ENCODE peak calls at places on chromosomes 2 and 18, in ten cellular contexts. One of them, this sample, is unnamed.

GRCh38 chr2:238847841-238848565 is at the start of gene TWIST2:
- DNase-seq in breast epithelium: no peak
- DNase-seq in AG04450: peak
- DNase-seq in CD14-positive monocyte: no peak
- DNase-seq in neural progenitor cell: peak
- DNase-seq in WERI-Rb-1: no peak
- DNase-seq in PC-3: peak
- DNase-seq in cardiac fibroblast: peak
- DNase-seq in MCF 10A: peak
- DNase-seq in body of pancreas: peak
- DNase-seq in this sample: no peak

GRCh38 chr2:68889500-68889899 is 18.3 kb upstream of the BMP10 start:
- DNase-seq in cardiac fibroblast: peak
- DNase-seq in body of pancreas: no peak
- DNase-seq in MCF 10A: no peak
- DNase-seq in PC-3: no peak
- DNase-seq in WERI-Rb-1: no peak
- DNase-seq in breast epithelium: no peak
- DNase-seq in AG04450: no peak
- DNase-seq in CD14-positive monocyte: no peak
- DNase-seq in neural progenitor cell: no peak
- DNase-seq in this sample: no peak

GRCh38 chr2:857937-858336 is 92.7 kb upstream of the SNTG2 start:
- DNase-seq in body of pancreas: no peak
- DNase-seq in breast epithelium: no peak
- DNase-seq in WERI-Rb-1: no peak
- DNase-seq in PC-3: no peak
- DNase-seq in CD14-positive monocyte: no peak
- DNase-seq in MCF 10A: no peak
- DNase-seq in cardiac fibroblast: no peak
- DNase-seq in neural progenitor cell: no peak
- DNase-seq in AG04450: no peak
- DNase-seq in this sample: no peak

GRCh38 chr18:27954226-27954625 is 222.7 kb downstream of the CDH2 start:
- DNase-seq in body of pancreas: no peak
- DNase-seq in neural progenitor cell: peak
- DNase-seq in breast epithelium: no peak
- DNase-seq in WERI-Rb-1: peak
- DNase-seq in PC-3: peak
- DNase-seq in AG04450: peak
- DNase-seq in MCF 10A: peak
- DNase-seq in cardiac fibroblast: peak
- DNase-seq in CD14-positive monocyte: no peak
- DNase-seq in this sample: no peak

GRCh38 chr2:181998045-181998444 is 12.4 kb downstream of the PPP1R1C start:
- DNase-seq in body of pancreas: no peak
- DNase-seq in CD14-positive monocyte: no peak
- DNase-seq in PC-3: no peak
- DNase-seq in cardiac fibroblast: no peak
- DNase-seq in neural progenitor cell: no peak
- DNase-seq in WERI-Rb-1: no peak
- DNase-seq in MCF 10A: no peak
- DNase-seq in breast epithelium: no peak
- DNase-seq in AG04450: no peak
- DNase-seq in this sample: no peak

GRCh38 chr18:3151379-3152264 is 68.1 kb downstream of the MYOM1 start:
- DNase-seq in breast epithelium: no peak
- DNase-seq in neural progenitor cell: peak
- DNase-seq in body of pancreas: no peak
- DNase-seq in PC-3: peak
- DNase-seq in MCF 10A: peak
- DNase-seq in WERI-Rb-1: no peak
- DNase-seq in AG04450: no peak
- DNase-seq in CD14-positive monocyte: no peak
- DNase-seq in cardiac fibroblast: peak
- DNase-seq in this sample: no peak

GRCh38 chr2:210955591-210955990 is 399.2 kb downstream of the CPS1 start:
- DNase-seq in WERI-Rb-1: no peak
- DNase-seq in cardiac fibroblast: peak
- DNase-seq in AG04450: peak
- DNase-seq in neural progenitor cell: no peak
- DNase-seq in body of pancreas: no peak
- DNase-seq in breast epithelium: no peak
- DNase-seq in PC-3: peak
- DNase-seq in MCF 10A: peak
- DNase-seq in CD14-positive monocyte: no peak
- DNase-seq in this sample: no peak

GRCh38 chr18:57437782-57438668 is 2.9 kb downstream of the ONECUT2 start:
- DNase-seq in WERI-Rb-1: peak
- DNase-seq in body of pancreas: peak
- DNase-seq in AG04450: no peak
- DNase-seq in PC-3: peak
- DNase-seq in CD14-positive monocyte: no peak
- DNase-seq in cardiac fibroblast: peak
- DNase-seq in neural progenitor cell: peak
- DNase-seq in breast epithelium: no peak
- DNase-seq in MCF 10A: no peak
- DNase-seq in this sample: peak

GRCh38 chr2:120400546-120400945 is 54.6 kb downstream of the INHBB start:
- DNase-seq in AG04450: no peak
- DNase-seq in cardiac fibroblast: no peak
- DNase-seq in CD14-positive monocyte: peak
- DNase-seq in PC-3: no peak
- DNase-seq in breast epithelium: peak
- DNase-seq in MCF 10A: no peak
- DNase-seq in WERI-Rb-1: no peak
- DNase-seq in body of pancreas: no peak
- DNase-seq in neural progenitor cell: no peak
- DNase-seq in this sample: no peak

GRCh38 chr2:61485281-61485680 is 14.4 kb upstream of the USP34 start:
- DNase-seq in AG04450: no peak
- DNase-seq in PC-3: no peak
- DNase-seq in neural progenitor cell: no peak
- DNase-seq in cardiac fibroblast: no peak
- DNase-seq in body of pancreas: no peak
- DNase-seq in MCF 10A: no peak
- DNase-seq in WERI-Rb-1: no peak
- DNase-seq in breast epithelium: no peak
- DNase-seq in CD14-positive monocyte: no peak
- DNase-seq in this sample: no peak

GRCh38 chr2:233501198-233502076 is 65.1 kb downstream of the USP40 start:
- DNase-seq in PC-3: peak
- DNase-seq in CD14-positive monocyte: no peak
- DNase-seq in breast epithelium: no peak
- DNase-seq in MCF 10A: no peak
- DNase-seq in body of pancreas: no peak
- DNase-seq in AG04450: peak
- DNase-seq in WERI-Rb-1: no peak
- DNase-seq in neural progenitor cell: no peak
- DNase-seq in cardiac fibroblast: peak
- DNase-seq in this sample: no peak

GRCh38 chr18:74064510-74064909 is 83.1 kb downstream of the FBXO15 start:
- DNase-seq in WERI-Rb-1: no peak
- DNase-seq in body of pancreas: no peak
- DNase-seq in AG04450: no peak
- DNase-seq in MCF 10A: no peak
- DNase-seq in cardiac fibroblast: no peak
- DNase-seq in CD14-positive monocyte: no peak
- DNase-seq in PC-3: peak
- DNase-seq in neural progenitor cell: no peak
- DNase-seq in breast epithelium: no peak
- DNase-seq in this sample: no peak

GRCh38 chr2:239685556-239685955 is 284.7 kb upstream of the HDAC4 start:
- DNase-seq in WERI-Rb-1: no peak
- DNase-seq in PC-3: no peak
- DNase-seq in body of pancreas: no peak
- DNase-seq in cardiac fibroblast: no peak
- DNase-seq in breast epithelium: no peak
- DNase-seq in MCF 10A: no peak
- DNase-seq in CD14-positive monocyte: no peak
- DNase-seq in AG04450: no peak
- DNase-seq in neural progenitor cell: no peak
- DNase-seq in this sample: no peak

GRCh38 chr2:128467321-128467901 is 148.7 kb upstream of the HS6ST1 start:
- DNase-seq in neural progenitor cell: peak
- DNase-seq in PC-3: no peak
- DNase-seq in cardiac fibroblast: no peak
- DNase-seq in body of pancreas: no peak
- DNase-seq in breast epithelium: no peak
- DNase-seq in MCF 10A: no peak
- DNase-seq in AG04450: no peak
- DNase-seq in CD14-positive monocyte: no peak
- DNase-seq in WERI-Rb-1: no peak
- DNase-seq in this sample: no peak

GRCh38 chr2:203782262-203782976 is 76.0 kb downstream of the CD28 start:
- DNase-seq in CD14-positive monocyte: peak
- DNase-seq in AG04450: peak
- DNase-seq in neural progenitor cell: peak
- DNase-seq in WERI-Rb-1: peak
- DNase-seq in PC-3: peak
- DNase-seq in breast epithelium: no peak
- DNase-seq in MCF 10A: peak
- DNase-seq in cardiac fibroblast: peak
- DNase-seq in body of pancreas: peak
- DNase-seq in this sample: peak

GRCh38 chr18:34821669-34822210 is 111.6 kb downstream of the DTNA start:
- DNase-seq in WERI-Rb-1: no peak
- DNase-seq in breast epithelium: no peak
- DNase-seq in neural progenitor cell: no peak
- DNase-seq in MCF 10A: no peak
- DNase-seq in body of pancreas: no peak
- DNase-seq in cardiac fibroblast: no peak
- DNase-seq in PC-3: no peak
- DNase-seq in CD14-positive monocyte: no peak
- DNase-seq in AG04450: peak
- DNase-seq in this sample: no peak
- TF ChIP-seq CTCF in WERI-Rb-1: peak
- TF ChIP-seq CTCF in breast epithelium: no peak
- TF ChIP-seq CTCF in neural progenitor cell: peak
- TF ChIP-seq CTCF in MCF 10A: no peak
- TF ChIP-seq CTCF in body of pancreas: no peak
- TF ChIP-seq CTCF in cardiac fibroblast: no peak
- TF ChIP-seq CTCF in PC-3: no peak
- TF ChIP-seq CTCF in CD14-positive monocyte: no peak
- TF ChIP-seq CTCF in AG04450: peak
- TF ChIP-seq CTCF in this sample: no peak

DNA sequence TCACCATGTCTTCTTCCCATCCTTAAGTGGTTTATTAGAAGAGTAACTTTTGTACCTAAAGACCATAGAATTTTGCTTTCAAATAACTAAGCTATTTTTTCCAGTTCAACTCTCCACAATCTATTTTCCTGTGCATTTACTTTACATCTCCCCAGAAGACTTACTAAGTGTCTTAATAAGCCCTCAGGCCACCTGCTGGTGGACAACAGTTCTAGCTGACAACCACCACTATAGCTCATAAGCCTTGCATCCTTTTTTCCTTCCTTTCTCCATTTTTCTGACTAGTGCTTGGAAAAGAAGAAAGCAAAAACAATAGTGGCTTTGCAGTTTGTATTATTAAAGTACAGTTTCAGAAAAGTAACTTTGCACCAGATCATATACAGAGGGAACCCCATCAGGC is 149.5 kb upstream of the TMEM200C start:
- DNase-seq in breast epithelium: no peak
- DNase-seq in body of pancreas: no peak
- DNase-seq in WERI-Rb-1: no peak
- DNase-seq in MCF 10A: no peak
- DNase-seq in CD14-positive monocyte: no peak
- DNase-seq in cardiac fibroblast: peak
- DNase-seq in PC-3: no peak
- DNase-seq in AG04450: no peak
- DNase-seq in neural progenitor cell: no peak
- DNase-seq in this sample: no peak
- TF ChIP-seq CTCF in breast epithelium: no peak
- TF ChIP-seq CTCF in body of pancreas: no peak
- TF ChIP-seq CTCF in WERI-Rb-1: peak
- TF ChIP-seq CTCF in MCF 10A: no peak
- TF ChIP-seq CTCF in CD14-positive monocyte: no peak
- TF ChIP-seq CTCF in cardiac fibroblast: peak
- TF ChIP-seq CTCF in PC-3: peak
- TF ChIP-seq CTCF in AG04450: peak
- TF ChIP-seq CTCF in neural progenitor cell: peak
- TF ChIP-seq CTCF in this sample: no peak

GRCh38 chr2:200740907-200741306 is 70.8 kb upstream of the BZW1 start:
- DNase-seq in CD14-positive monocyte: no peak
- DNase-seq in WERI-Rb-1: no peak
- DNase-seq in body of pancreas: no peak
- DNase-seq in cardiac fibroblast: no peak
- DNase-seq in AG04450: no peak
- DNase-seq in neural progenitor cell: no peak
- DNase-seq in MCF 10A: no peak
- DNase-seq in PC-3: no peak
- DNase-seq in breast epithelium: no peak
- DNase-seq in this sample: no peak

GRCh38 chr2:200746301-200746700 is 65.4 kb upstream of the BZW1 start:
- DNase-seq in cardiac fibroblast: no peak
- DNase-seq in WERI-Rb-1: peak
- DNase-seq in breast epithelium: no peak
- DNase-seq in PC-3: no peak
- DNase-seq in MCF 10A: no peak
- DNase-seq in AG04450: no peak
- DNase-seq in body of pancreas: no peak
- DNase-seq in neural progenitor cell: no peak
- DNase-seq in CD14-positive monocyte: no peak
- DNase-seq in this sample: no peak

GRCh38 chr2:200742426-200742825 is 69.3 kb upstream of the BZW1 start:
- DNase-seq in WERI-Rb-1: no peak
- DNase-seq in breast epithelium: no peak
- DNase-seq in cardiac fibroblast: peak
- DNase-seq in CD14-positive monocyte: no peak
- DNase-seq in MCF 10A: no peak
- DNase-seq in body of pancreas: peak
- DNase-seq in neural progenitor cell: no peak
- DNase-seq in AG04450: no peak
- DNase-seq in PC-3: no peak
- DNase-seq in this sample: no peak

GRCh38 chr2:200741468-200742202 is 70.1 kb upstream of the BZW1 start:
- DNase-seq in PC-3: peak
- DNase-seq in CD14-positive monocyte: no peak
- DNase-seq in AG04450: no peak
- DNase-seq in MCF 10A: no peak
- DNase-seq in WERI-Rb-1: no peak
- DNase-seq in breast epithelium: no peak
- DNase-seq in cardiac fibroblast: no peak
- DNase-seq in body of pancreas: no peak
- DNase-seq in neural progenitor cell: peak
- DNase-seq in this sample: no peak

GRCh38 chr2:200744252-200744651 is 67.5 kb upstream of the BZW1 start:
- DNase-seq in body of pancreas: no peak
- DNase-seq in PC-3: no peak
- DNase-seq in CD14-positive monocyte: no peak
- DNase-seq in neural progenitor cell: no peak
- DNase-seq in MCF 10A: no peak
- DNase-seq in breast epithelium: no peak
- DNase-seq in WERI-Rb-1: no peak
- DNase-seq in AG04450: no peak
- DNase-seq in cardiac fibroblast: no peak
- DNase-seq in this sample: no peak
- TF ChIP-seq CTCF in body of pancreas: no peak
- TF ChIP-seq CTCF in PC-3: no peak
- TF ChIP-seq CTCF in CD14-positive monocyte: no peak
- TF ChIP-seq CTCF in neural progenitor cell: no peak
- TF ChIP-seq CTCF in MCF 10A: no peak
- TF ChIP-seq CTCF in breast epithelium: no peak
- TF ChIP-seq CTCF in WERI-Rb-1: no peak
- TF ChIP-seq CTCF in AG04450: no peak
- TF ChIP-seq CTCF in cardiac fibroblast: no peak
- TF ChIP-seq CTCF in this sample: no peak

GRCh38 chr2:148013879-148014278 is 6.7 kb downstream of the ORC4 start:
- DNase-seq in PC-3: no peak
- DNase-seq in cardiac fibroblast: no peak
- DNase-seq in WERI-Rb-1: no peak
- DNase-seq in breast epithelium: no peak
- DNase-seq in neural progenitor cell: no peak
- DNase-seq in MCF 10A: no peak
- DNase-seq in AG04450: no peak
- DNase-seq in CD14-positive monocyte: no peak
- DNase-seq in body of pancreas: no peak
- DNase-seq in this sample: no peak
- TF ChIP-seq CTCF in PC-3: no peak
- TF ChIP-seq CTCF in cardiac fibroblast: no peak
- TF ChIP-seq CTCF in WERI-Rb-1: no peak
- TF ChIP-seq CTCF in breast epithelium: no peak
- TF ChIP-seq CTCF in neural progenitor cell: no peak
- TF ChIP-seq CTCF in MCF 10A: no peak
- TF ChIP-seq CTCF in AG04450: no peak
- TF ChIP-seq CTCF in CD14-positive monocyte: no peak
- TF ChIP-seq CTCF in body of pancreas: no peak
- TF ChIP-seq CTCF in this sample: no peak